ENCODE peak calls at places on chromosome 13, in six cellular contexts. One of them, this sample, is unnamed.

GRCh38 chr13:111384441-111385181 is 64.2 kb downstream of the TEX29 start:
- DNase-seq in T-helper 1 cell: no peak
- DNase-seq in endodermal cell: peak; percentile 14
- DNase-seq in substantia nigra: no peak
- DNase-seq in fibroblast of lung: no peak
- DNase-seq in HFF-Myc: no peak
- DNase-seq in this sample: no peak

GRCh38 chr13:92896842-92897241 is 329.8 kb upstream of the GPC6 start:
- DNase-seq in T-helper 1 cell: no peak
- DNase-seq in endodermal cell: peak; percentile 46
- DNase-seq in substantia nigra: no peak
- DNase-seq in fibroblast of lung: peak; percentile 40
- DNase-seq in HFF-Myc: no peak
- DNase-seq in this sample: no peak

GRCh38 chr13:113491418-113491883 is 940 bp upstream of the DCUN1D2 start:
- DNase-seq in T-helper 1 cell: no peak
- DNase-seq in endodermal cell: peak; percentile 77
- DNase-seq in substantia nigra: no peak
- DNase-seq in fibroblast of lung: peak; percentile 27
- DNase-seq in HFF-Myc: no peak
- DNase-seq in this sample: peak; percentile 32

GRCh38 chr13:66367356-66367755 is 862.8 kb downstream of the PCDH9 start:
- DNase-seq in T-helper 1 cell: no peak
- DNase-seq in endodermal cell: no peak
- DNase-seq in substantia nigra: no peak
- DNase-seq in fibroblast of lung: peak; percentile 11
- DNase-seq in HFF-Myc: no peak
- DNase-seq in this sample: peak; percentile 6

GRCh38 chr13:87942204-87942603 is 271.0 kb downstream of the SLITRK5 start:
- DNase-seq in T-helper 1 cell: no peak
- DNase-seq in endodermal cell: no peak
- DNase-seq in substantia nigra: no peak
- DNase-seq in fibroblast of lung: peak; percentile 3
- DNase-seq in HFF-Myc: no peak
- DNase-seq in this sample: no peak

GRCh38 chr13:48448285-48448962 is 35.5 kb upstream of the LPAR6 start:
- DNase-seq in T-helper 1 cell: no peak
- DNase-seq in endodermal cell: no peak
- DNase-seq in substantia nigra: no peak
- DNase-seq in fibroblast of lung: peak; percentile 25
- DNase-seq in HFF-Myc: no peak
- DNase-seq in this sample: peak; percentile 25

GRCh38 chr13:112722433-112723250 is 32.8 kb downstream of the ATP11A start:
- DNase-seq in T-helper 1 cell: no peak
- DNase-seq in endodermal cell: peak; percentile 77
- DNase-seq in substantia nigra: no peak
- DNase-seq in fibroblast of lung: peak; percentile 96
- DNase-seq in HFF-Myc: no peak
- DNase-seq in this sample: peak; percentile 44

GRCh38 chr13:27665333-27665732 is 43.6 kb downstream of the POLR1D start:
- DNase-seq in T-helper 1 cell: no peak
- DNase-seq in endodermal cell: no peak
- DNase-seq in substantia nigra: no peak
- DNase-seq in fibroblast of lung: no peak
- DNase-seq in HFF-Myc: no peak
- DNase-seq in this sample: no peak

GRCh38 chr13:109145631-109146030 is 516.2 kb downstream of the MYO16 start:
- DNase-seq in T-helper 1 cell: no peak
- DNase-seq in endodermal cell: no peak
- DNase-seq in substantia nigra: no peak
- DNase-seq in fibroblast of lung: peak; percentile 64
- DNase-seq in HFF-Myc: peak; percentile 55
- DNase-seq in this sample: peak; percentile 86

GRCh38 chr13:22161871-22162270 is 491.0 kb downstream of the FGF9 start:
- DNase-seq in T-helper 1 cell: no peak
- DNase-seq in endodermal cell: no peak
- DNase-seq in substantia nigra: no peak
- DNase-seq in fibroblast of lung: no peak
- DNase-seq in HFF-Myc: no peak
- DNase-seq in this sample: no peak

GRCh38 chr13:111335263-111335662 is 14.8 kb downstream of the TEX29 start:
- DNase-seq in T-helper 1 cell: no peak
- DNase-seq in endodermal cell: peak; percentile 14
- DNase-seq in substantia nigra: no peak
- DNase-seq in fibroblast of lung: no peak
- DNase-seq in HFF-Myc: no peak
- DNase-seq in this sample: no peak

GRCh38 chr13:100195568-100195967 is 106.7 kb downstream of the PCCA start:
- DNase-seq in T-helper 1 cell: no peak
- DNase-seq in endodermal cell: no peak
- DNase-seq in substantia nigra: no peak
- DNase-seq in fibroblast of lung: no peak
- DNase-seq in HFF-Myc: no peak
- DNase-seq in this sample: no peak

GRCh38 chr13:40346592-40346991 is 319.8 kb downstream of the FOXO1 start:
- DNase-seq in T-helper 1 cell: no peak
- DNase-seq in endodermal cell: no peak
- DNase-seq in substantia nigra: no peak
- DNase-seq in fibroblast of lung: no peak
- DNase-seq in HFF-Myc: no peak
- DNase-seq in this sample: no peak

GRCh38 chr13:59425211-59425721 is 738.5 kb downstream of the DIAPH3 start:
- DNase-seq in T-helper 1 cell: no peak
- DNase-seq in endodermal cell: no peak
- DNase-seq in substantia nigra: no peak
- DNase-seq in fibroblast of lung: peak; percentile 77
- DNase-seq in HFF-Myc: no peak
- DNase-seq in this sample: peak; percentile 18

GRCh38 chr13:91359566-91359965 is 12.1 kb downstream of the MIR17HG start:
- DNase-seq in T-helper 1 cell: no peak
- DNase-seq in endodermal cell: no peak
- DNase-seq in substantia nigra: no peak
- DNase-seq in fibroblast of lung: no peak
- DNase-seq in HFF-Myc: no peak
- DNase-seq in this sample: no peak

This sample was measured in foreskin fibroblast.